ENCODE peak calls at places on chromosomes 1 and 21, in six cellular contexts. N is astrocyte of the spinal cord, R is chondrocyte, K is AG10803, W is brain microvascular endothelial cell, P is AG09309. Z is an unnamed sample.
A peak's percentile ranks its signal among the peaks of the same experiment; 100 is the strongest.

GRCh38 chr1:54453089-54453488 is 46.9 kb upstream of the SSBP3 start:
- DNase-seq in N (no peak), P (no peak), K (no peak), W (no peak), R (peak; percentile 1), Z (no peak)

GRCh38 chr21:16742116-16742515 is 770.7 kb upstream of the CXADR start:
- DNase-seq in R (no peak), K (no peak), P (no peak), N (peak; percentile 14), W (no peak), Z (no peak)

GRCh38 chr1:48056365-48056764 is 59.2 kb upstream of the TRABD2B start:
- DNase-seq in R (no peak), P (no peak), W (no peak), N (no peak), K (no peak), Z (no peak)

GRCh38 chr1:25799346-25799720 is 660 bp upstream of the SELENON start:
- DNase-seq in P (no peak), N (no peak), K (no peak), W (no peak), R (no peak), Z (no peak)

GRCh38 chr1:211332839-211333238 is 6.2 kb downstream of the TRAF5 start:
- DNase-seq in P (no peak), W (no peak), N (no peak), R (no peak), K (peak; percentile 22), Z (no peak)

GRCh38 chr1:222987616-222988015 is 155.4 kb downstream of the TLR5 start:
- DNase-seq in R (no peak), K (no peak), W (no peak), N (no peak), P (no peak), Z (no peak)

GRCh38 chr1:16189921-16190499 is 22.4 kb downstream of the ARHGEF19 start:
- DNase-seq in W (no peak), K (no peak), R (no peak), P (no peak), N (no peak), Z (no peak)

GRCh38 chr1:101366513-101367215 is 129.8 kb downstream of the S1PR1 start:
- DNase-seq in P (no peak), N (no peak), R (no peak), K (peak; percentile 60), W (no peak), Z (no peak)

GRCh38 chr1:222286039-222286438 is 261.9 kb downstream of the HHIPL2 start:
- DNase-seq in W (no peak), P (no peak), R (no peak), K (no peak), N (no peak), Z (no peak)

GRCh38 chr1:57678138-57678537 is 254.3 kb upstream of the DAB1 start:
- DNase-seq in P (no peak), K (no peak), N (no peak), W (no peak), R (no peak), Z (no peak)

GRCh38 chr1:29679316-29679715 is 443.0 kb downstream of the PTPRU start:
- DNase-seq in R (no peak), W (no peak), P (no peak), K (no peak), N (no peak), Z (no peak)

GRCh38 chr1:90580176-90580575 is 136.9 kb downstream of the BARHL2 start:
- DNase-seq in R (no peak), W (no peak), K (no peak), P (no peak), N (no peak), Z (no peak)

GRCh38 chr1:181423301-181423918 is 59.9 kb upstream of the CACNA1E start:
- DNase-seq in W (peak; percentile 48), K (peak; percentile 19), P (peak; percentile 5), R (no peak), N (peak; percentile 27), Z (peak; percentile 72)

GRCh38 chr1:28421744-28422143 is 52.2 kb downstream of the PHACTR4 start:
- DNase-seq in W (no peak), N (no peak), R (no peak), P (no peak), K (no peak), Z (no peak)

GRCh38 chr1:180623579-180624347 is 8.1 kb upstream of the XPR1 start:
- DNase-seq in P (no peak), R (no peak), K (peak; percentile 39), W (peak; percentile 38), N (peak; percentile 32), Z (no peak)

GRCh38 chr1:100222428-100222827 is 27.2 kb downstream of the DBT start:
- DNase-seq in W (no peak), N (no peak), K (no peak), P (no peak), R (no peak), Z (no peak)

GRCh38 chr1:50995651-50996050 is 25.6 kb downstream of the CDKN2C start:
- DNase-seq in K (no peak), N (no peak), R (no peak), W (no peak), P (no peak), Z (no peak)

GRCh38 chr1:155261401-155261887 is 716 bp downstream of the SCAMP3 start:
- DNase-seq in R (no peak), K (no peak), N (peak; percentile 13), W (no peak), P (no peak), Z (no peak)
- TF ChIP-seq CTCF in R (peak; percentile 40), K (peak; percentile 3), N (no peak), W (peak; percentile 2), P (no peak), Z (peak; percentile 17)

GRCh38 chr1:3902111-3902511 is 2.0 kb upstream of the C1orf174 start:
- DNase-seq in W (no peak), P (no peak), K (no peak), N (no peak), R (peak; percentile 68), Z (no peak)
- TF ChIP-seq CTCF in W (no peak), P (no peak), K (no peak), N (no peak), R (no peak), Z (no peak)

GRCh38 chr1:2523191-2523890 is 3.1 kb downstream of the PANK4 start:
- DNase-seq in K (no peak), N (no peak), W (no peak), R (no peak), P (no peak), Z (no peak)
- TF ChIP-seq CTCF in K (no peak), N (peak; percentile 8), W (peak; percentile 41), R (no peak), P (no peak), Z (no peak)

DNA sequence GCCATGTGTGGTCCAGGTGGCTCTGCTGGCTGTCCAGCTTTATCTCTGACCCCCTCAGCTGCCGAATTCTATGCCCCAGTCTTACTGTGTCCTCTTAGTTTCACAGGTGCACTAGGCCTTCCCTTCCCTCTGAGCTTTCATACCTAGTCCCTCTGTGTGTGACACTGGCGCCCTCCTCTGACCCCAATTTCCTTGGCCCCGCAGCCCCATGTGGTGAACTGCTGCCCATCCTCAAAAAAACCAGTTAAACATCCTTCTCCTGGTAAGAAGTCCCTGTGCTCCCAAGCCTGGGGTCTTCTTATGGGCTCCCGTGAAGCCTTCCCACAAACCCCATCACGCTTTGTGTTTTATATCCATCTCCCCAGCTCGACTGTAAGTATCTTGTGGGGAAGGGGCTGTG is 93.9 kb upstream of the TSPAN2 start:
- DNase-seq in K (no peak), W (no peak), P (no peak), N (no peak), R (no peak), Z (no peak)
- TF ChIP-seq CTCF in K (no peak), W (no peak), P (no peak), N (no peak), R (no peak), Z (no peak)